ENCODE peak calls at places on chromosomes 3 and 15, in nine cellular contexts. One of them, this sample, is unnamed. For H3K27me3, the result is how much of the 10 kb centered on the place peaks cover.

GRCh38 chr15:74889882-74890768 is at the start of gene MPI:
- DNase-seq in K562: peak
- DNase-seq in Peyer's patch: peak
- DNase-seq in hepatocyte: peak
- DNase-seq in GM06990: peak
- DNase-seq in GM23338: peak
- DNase-seq in breast epithelium: peak
- DNase-seq in psoas muscle: peak
- DNase-seq in esophagus squamous epithelium: no peak
- DNase-seq in this sample: peak

GRCh38 chr3:38455639-38456430 is 2.1 kb downstream of the ACVR2B start:
- DNase-seq in Peyer's patch: no peak
- DNase-seq in GM23338: peak
- DNase-seq in hepatocyte: no peak
- DNase-seq in breast epithelium: no peak
- DNase-seq in esophagus squamous epithelium: no peak
- DNase-seq in GM06990: no peak
- DNase-seq in psoas muscle: peak
- DNase-seq in K562: no peak
- DNase-seq in this sample: no peak

GRCh38 chr3:151439652-151440125 is 21.2 kb downstream of the IGSF10 start:
- DNase-seq in GM23338: peak
- DNase-seq in GM06990: no peak
- DNase-seq in esophagus squamous epithelium: no peak
- DNase-seq in breast epithelium: no peak
- DNase-seq in Peyer's patch: no peak
- DNase-seq in K562: peak
- DNase-seq in psoas muscle: no peak
- DNase-seq in hepatocyte: peak
- DNase-seq in this sample: no peak

GRCh38 chr3:44439499-44440295 is 37.8 kb downstream of the ZNF445 start:
- DNase-seq in esophagus squamous epithelium: peak
- DNase-seq in psoas muscle: peak
- DNase-seq in Peyer's patch: no peak
- DNase-seq in GM23338: no peak
- DNase-seq in hepatocyte: peak
- DNase-seq in GM06990: peak
- DNase-seq in breast epithelium: no peak
- DNase-seq in K562: peak
- DNase-seq in this sample: peak

GRCh38 chr3:100041328-100041749 is 73.0 kb downstream of the FILIP1L start:
- DNase-seq in GM06990: no peak
- DNase-seq in hepatocyte: peak
- DNase-seq in Peyer's patch: no peak
- DNase-seq in K562: no peak
- DNase-seq in breast epithelium: no peak
- DNase-seq in GM23338: no peak
- DNase-seq in esophagus squamous epithelium: no peak
- DNase-seq in psoas muscle: no peak
- DNase-seq in this sample: no peak

GRCh38 chr3:46553154-46553553 is 12.9 kb downstream of the LRRC2 start:
- DNase-seq in K562: no peak
- DNase-seq in GM23338: no peak
- DNase-seq in breast epithelium: no peak
- DNase-seq in Peyer's patch: no peak
- DNase-seq in psoas muscle: no peak
- DNase-seq in esophagus squamous epithelium: no peak
- DNase-seq in GM06990: no peak
- DNase-seq in hepatocyte: no peak
- DNase-seq in this sample: no peak

GRCh38 chr3:173891272-173892100 is 493.9 kb downstream of the NLGN1 start:
- DNase-seq in Peyer's patch: no peak
- DNase-seq in hepatocyte: no peak
- DNase-seq in psoas muscle: no peak
- DNase-seq in breast epithelium: no peak
- DNase-seq in K562: no peak
- DNase-seq in esophagus squamous epithelium: no peak
- DNase-seq in GM06990: no peak
- DNase-seq in GM23338: no peak
- DNase-seq in this sample: no peak

GRCh38 chr3:115822572-115822971 is 199.3 kb downstream of the GAP43 start:
- DNase-seq in esophagus squamous epithelium: no peak
- DNase-seq in breast epithelium: no peak
- DNase-seq in GM06990: no peak
- DNase-seq in K562: no peak
- DNase-seq in hepatocyte: no peak
- DNase-seq in GM23338: no peak
- DNase-seq in Peyer's patch: no peak
- DNase-seq in psoas muscle: no peak
- DNase-seq in this sample: no peak

GRCh38 chr3:192727032-192727847 is at the start of gene FGF12:
- DNase-seq in Peyer's patch: peak
- DNase-seq in GM23338: peak
- DNase-seq in breast epithelium: peak
- DNase-seq in hepatocyte: peak
- DNase-seq in psoas muscle: peak
- DNase-seq in esophagus squamous epithelium: no peak
- DNase-seq in GM06990: peak
- DNase-seq in K562: peak
- DNase-seq in this sample: no peak

GRCh38 chr3:53613111-53613510 is 118.7 kb downstream of the CACNA1D start:
- DNase-seq in GM06990: no peak
- DNase-seq in Peyer's patch: no peak
- DNase-seq in psoas muscle: no peak
- DNase-seq in hepatocyte: no peak
- DNase-seq in esophagus squamous epithelium: no peak
- DNase-seq in breast epithelium: no peak
- DNase-seq in GM23338: no peak
- DNase-seq in K562: no peak
- DNase-seq in this sample: no peak

GRCh38 chr3:13822042-13822441 is 57.8 kb downstream of the WNT7A start:
- DNase-seq in GM06990: no peak
- DNase-seq in Peyer's patch: no peak
- DNase-seq in GM23338: no peak
- DNase-seq in hepatocyte: no peak
- DNase-seq in K562: no peak
- DNase-seq in psoas muscle: no peak
- DNase-seq in esophagus squamous epithelium: no peak
- DNase-seq in breast epithelium: no peak
- DNase-seq in this sample: no peak

GRCh38 chr3:115766587-115767492 is 143.5 kb downstream of the GAP43 start:
- DNase-seq in psoas muscle: no peak
- DNase-seq in GM23338: no peak
- DNase-seq in K562: no peak
- DNase-seq in GM06990: no peak
- DNase-seq in Peyer's patch: no peak
- DNase-seq in hepatocyte: no peak
- DNase-seq in esophagus squamous epithelium: no peak
- DNase-seq in breast epithelium: no peak
- DNase-seq in this sample: no peak

GRCh38 chr15:96322401-96323249 is 7.9 kb upstream of the NR2F2 start:
- DNase-seq in Peyer's patch: no peak
- DNase-seq in GM06990: no peak
- DNase-seq in hepatocyte: peak
- DNase-seq in psoas muscle: peak
- DNase-seq in breast epithelium: no peak
- DNase-seq in K562: no peak
- DNase-seq in GM23338: peak
- DNase-seq in esophagus squamous epithelium: no peak
- DNase-seq in this sample: no peak
- H3K27me3 ChIP-seq in Peyer's patch: under half
- H3K27me3 ChIP-seq in GM06990: under half
- H3K27me3 ChIP-seq in hepatocyte: under half
- H3K27me3 ChIP-seq in psoas muscle: under half
- H3K27me3 ChIP-seq in breast epithelium: under half
- H3K27me3 ChIP-seq in K562: under half
- H3K27me3 ChIP-seq in GM23338: half or more
- H3K27me3 ChIP-seq in esophagus squamous epithelium: half or more
- H3K27me3 ChIP-seq in this sample: half or more

GRCh38 chr15:55743615-55743978 is 645 bp upstream of the PRTG start:
- DNase-seq in GM23338: no peak
- DNase-seq in GM06990: no peak
- DNase-seq in breast epithelium: no peak
- DNase-seq in K562: no peak
- DNase-seq in psoas muscle: no peak
- DNase-seq in Peyer's patch: no peak
- DNase-seq in hepatocyte: no peak
- DNase-seq in esophagus squamous epithelium: no peak
- DNase-seq in this sample: no peak

GRCh38 chr15:55741592-55742497 is 1.1 kb downstream of the PRTG start:
- DNase-seq in hepatocyte: peak
- DNase-seq in psoas muscle: no peak
- DNase-seq in GM06990: peak
- DNase-seq in GM23338: peak
- DNase-seq in Peyer's patch: no peak
- DNase-seq in breast epithelium: no peak
- DNase-seq in esophagus squamous epithelium: no peak
- DNase-seq in K562: peak
- DNase-seq in this sample: no peak

GRCh38 chr15:55740981-55741591 is 1.9 kb downstream of the PRTG start:
- DNase-seq in breast epithelium: no peak
- DNase-seq in esophagus squamous epithelium: no peak
- DNase-seq in GM06990: no peak
- DNase-seq in psoas muscle: no peak
- DNase-seq in GM23338: no peak
- DNase-seq in hepatocyte: no peak
- DNase-seq in Peyer's patch: no peak
- DNase-seq in K562: no peak
- DNase-seq in this sample: no peak

GRCh38 chr15:55742927-55743614 is at the start of gene PRTG:
- DNase-seq in Peyer's patch: peak
- DNase-seq in esophagus squamous epithelium: no peak
- DNase-seq in GM23338: peak
- DNase-seq in hepatocyte: peak
- DNase-seq in psoas muscle: peak
- DNase-seq in breast epithelium: peak
- DNase-seq in K562: peak
- DNase-seq in GM06990: no peak
- DNase-seq in this sample: no peak

DNA sequence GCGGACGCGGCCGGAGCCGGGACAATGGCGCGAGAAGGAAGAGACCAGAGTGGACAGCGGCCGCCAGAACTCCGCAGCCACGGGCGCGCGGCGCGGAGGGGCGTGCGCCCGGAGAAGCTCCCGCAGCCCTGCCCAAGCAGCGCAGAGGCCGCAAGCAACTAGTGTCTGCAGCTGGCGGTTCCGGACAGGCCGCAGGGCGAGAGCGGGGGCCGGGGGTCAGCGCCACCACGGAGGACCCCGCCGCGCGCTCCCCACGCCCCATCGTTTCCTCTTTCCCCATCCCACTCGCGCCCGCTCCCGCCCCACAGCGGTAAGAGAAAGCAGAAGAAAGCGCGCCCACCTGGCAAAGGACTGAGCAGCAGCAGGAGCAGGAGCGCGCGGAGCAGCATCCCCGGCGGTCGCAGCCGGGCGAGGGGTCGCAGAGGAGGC is 440 bp downstream of the PRTG start:
- DNase-seq in Peyer's patch: no peak
- DNase-seq in breast epithelium: no peak
- DNase-seq in esophagus squamous epithelium: no peak
- DNase-seq in psoas muscle: no peak
- DNase-seq in hepatocyte: peak
- DNase-seq in GM06990: peak
- DNase-seq in GM23338: peak
- DNase-seq in K562: peak
- DNase-seq in this sample: no peak
- H3K27me3 ChIP-seq in Peyer's patch: under half
- H3K27me3 ChIP-seq in breast epithelium: under half
- H3K27me3 ChIP-seq in esophagus squamous epithelium: half or more
- H3K27me3 ChIP-seq in psoas muscle: under half
- H3K27me3 ChIP-seq in hepatocyte: under half
- H3K27me3 ChIP-seq in GM06990: under half
- H3K27me3 ChIP-seq in GM23338: half or more
- H3K27me3 ChIP-seq in K562: under half
- H3K27me3 ChIP-seq in this sample: half or more

GRCh38 chr15:39580117-39580629 is 706 bp upstream of the THBS1 start:
- DNase-seq in psoas muscle: peak
- DNase-seq in GM06990: peak
- DNase-seq in esophagus squamous epithelium: peak
- DNase-seq in hepatocyte: peak
- DNase-seq in K562: peak
- DNase-seq in breast epithelium: peak
- DNase-seq in Peyer's patch: peak
- DNase-seq in GM23338: peak
- DNase-seq in this sample: peak
- H3K27me3 ChIP-seq in psoas muscle: under half
- H3K27me3 ChIP-seq in GM06990: under half
- H3K27me3 ChIP-seq in esophagus squamous epithelium: under half
- H3K27me3 ChIP-seq in hepatocyte: under half
- H3K27me3 ChIP-seq in K562: under half
- H3K27me3 ChIP-seq in breast epithelium: under half
- H3K27me3 ChIP-seq in Peyer's patch: under half
- H3K27me3 ChIP-seq in GM23338: under half
- H3K27me3 ChIP-seq in this sample: under half

GRCh38 chr15:87941606-87942005 is 314.9 kb downstream of the NTRK3 start:
- DNase-seq in K562: no peak
- DNase-seq in GM23338: no peak
- DNase-seq in GM06990: no peak
- DNase-seq in hepatocyte: no peak
- DNase-seq in breast epithelium: no peak
- DNase-seq in psoas muscle: no peak
- DNase-seq in esophagus squamous epithelium: no peak
- DNase-seq in Peyer's patch: no peak
- DNase-seq in this sample: no peak
- H3K27me3 ChIP-seq in K562: under half
- H3K27me3 ChIP-seq in GM23338: under half
- H3K27me3 ChIP-seq in GM06990: under half
- H3K27me3 ChIP-seq in hepatocyte: under half
- H3K27me3 ChIP-seq in breast epithelium: under half
- H3K27me3 ChIP-seq in psoas muscle: under half
- H3K27me3 ChIP-seq in esophagus squamous epithelium: under half
- H3K27me3 ChIP-seq in Peyer's patch: under half
- H3K27me3 ChIP-seq in this sample: under half

This sample was measured in CD4-positive, alpha-beta T cell.